ENCODE peak calls at places on chromosomes 16 and 17, in nine cellular contexts. U is stimulated activated naive B cell treated with anti-CD40 and anti-IgM and Interleukin-4, amounts not matched to agents 10 μg/mL and 1 μg/mL and 100 μg/mL, for 72 hours; M is kidney epithelial cell; K is progenitor cell of endocrine pancreas; G is activated T-cell treated with anti-CD3 and anti-CD28 coated beads for 1 hour; R is EL; F is cardiac muscle cell; E is RWPE1; P is cardiac septum. Y is an unnamed sample.

GRCh38 chr17:17354560-17355357 is 51.6 kb downstream of the NT5M start:
- DNase-seq in U (peak), M (no peak), K (peak), G (peak), R (peak), F (peak), E (peak), P (peak), Y (peak)

GRCh38 chr16:28549301-28549899 is 4.3 kb upstream of the SGF29 start:
- DNase-seq in U (no peak), M (no peak), K (no peak), G (no peak), R (no peak), F (no peak), E (peak), P (no peak), Y (no peak)

GRCh38 chr16:16150117-16150877 is 73.0 kb downstream of the ABCC6 start:
- DNase-seq in U (no peak), M (no peak), K (no peak), G (no peak), R (no peak), F (no peak), E (no peak), P (peak), Y (no peak)

GRCh38 chr17:44383363-44383762 is 6.1 kb downstream of the ITGA2B start:
- DNase-seq in U (no peak), M (no peak), K (no peak), G (no peak), R (no peak), F (no peak), E (no peak), P (no peak), Y (no peak)

GRCh38 chr17:9893606-9894005 is 11.5 kb downstream of the RCVRN start:
- DNase-seq in U (no peak), M (no peak), K (no peak), G (no peak), R (peak), F (no peak), E (no peak), P (no peak), Y (no peak)

GRCh38 chr16:1960665-1961630 is 1.6 kb downstream of the NDUFB10 start:
- DNase-seq in U (no peak), M (no peak), K (no peak), G (no peak), R (peak), F (no peak), E (no peak), P (no peak), Y (no peak)

GRCh38 chr16:49424961-49425360 is 51.4 kb downstream of the C16orf78 start:
- DNase-seq in U (no peak), M (no peak), K (no peak), G (no peak), R (no peak), F (no peak), E (no peak), P (no peak), Y (no peak)

GRCh38 chr16:9119795-9120194 is 28.4 kb downstream of the HAPSTR1 start:
- DNase-seq in U (no peak), M (no peak), K (no peak), G (no peak), R (peak), F (no peak), E (peak), P (no peak), Y (no peak)

GRCh38 chr17:57834146-57834741 is 15.6 kb downstream of the MRPS23 start:
- DNase-seq in U (no peak), M (peak), K (no peak), G (no peak), R (no peak), F (no peak), E (peak), P (no peak), Y (no peak)

GRCh38 chr17:10013360-10014112 is 108.5 kb upstream of the RCVRN start:
- DNase-seq in U (peak), M (no peak), K (no peak), G (no peak), R (peak), F (no peak), E (no peak), P (no peak), Y (peak)

GRCh38 chr16:84832488-84833141 is 12.8 kb downstream of the CRISPLD2 start:
- DNase-seq in U (no peak), M (no peak), K (no peak), G (no peak), R (peak), F (no peak), E (no peak), P (no peak), Y (no peak)

GRCh38 chr17:13118311-13118710 is 100.5 kb upstream of the ELAC2 start:
- DNase-seq in U (no peak), M (no peak), K (no peak), G (no peak), R (no peak), F (no peak), E (no peak), P (no peak), Y (no peak)

GRCh38 chr17:28471531-28472342 is 1.7 kb upstream of the SLC13A2 start:
- DNase-seq in U (no peak), M (no peak), K (no peak), G (no peak), R (no peak), F (no peak), E (peak), P (peak), Y (no peak)

GRCh38 chr17:9456265-9456664 is 119.4 kb downstream of the STX8 start:
- DNase-seq in U (no peak), M (no peak), K (no peak), G (no peak), R (no peak), F (no peak), E (no peak), P (no peak), Y (peak)

GRCh38 chr16:46908540-46909372 is 24.6 kb downstream of the GPT2 start:
- DNase-seq in U (no peak), M (no peak), K (peak), G (peak), R (peak), F (peak), E (peak), P (no peak), Y (peak)

GRCh38 chr17:59357929-59358328 is 26.5 kb downstream of the YPEL2 start:
- DNase-seq in U (no peak), M (no peak), K (no peak), G (no peak), R (peak), F (no peak), E (peak), P (no peak), Y (no peak)

GRCh38 chr16:82814059-82814458 is 187.3 kb downstream of the CDH13 start:
- DNase-seq in U (no peak), M (no peak), K (no peak), G (no peak), R (no peak), F (no peak), E (no peak), P (no peak), Y (no peak)

GRCh38 chr17:17041571-17042380 is 481 bp upstream of the MPRIP start:
- DNase-seq in U (peak), M (peak), K (peak), G (peak), R (peak), F (peak), E (peak), P (peak), Y (peak)